ENCODE peak calls at places on chromosome 19, in nine cellular contexts. N is uterus, B is ovary, L is stomach, E is adrenal gland, S is upper lobe of left lung, F is heart left ventricle, Z is A549, X is IMR-90. W is an unnamed sample.
A peak's percentile ranks its signal among the peaks of the same experiment; 100 is the strongest.

GRCh38 chr19:15995536-15995935 is 46.7 kb downstream of the OR10H4 start:
- DNase-seq in N (no peak), B (no peak), L (no peak), E (peak; percentile 17), S (no peak), F (no peak), Z (no peak), X (no peak), W (peak; percentile 32)

GRCh38 chr19:34767967-34768366 is 5.0 kb downstream of the ZNF599 start:
- DNase-seq in N (no peak), B (no peak), L (no peak), E (no peak), S (no peak), F (no peak), Z (no peak), X (no peak), W (no peak)

GRCh38 chr19:17775245-17775927 is 19.6 kb upstream of the B3GNT3 start:
- DNase-seq in N (no peak), B (no peak), L (peak; percentile 42), E (peak; percentile 41), S (no peak), F (no peak), Z (peak; percentile 53), X (peak; percentile 19), W (peak; percentile 25)

GRCh38 chr19:19662866-19663291 is 597 bp downstream of the ATP13A1 start:
- DNase-seq in N (no peak), B (no peak), L (no peak), E (peak; percentile 37), S (no peak), F (peak; percentile 71), Z (no peak), X (peak; percentile 4), W (no peak)

GRCh38 chr19:51750381-51751124 is 1.1 kb downstream of the FPR1 start:
- DNase-seq in N (no peak), B (no peak), L (no peak), E (no peak), S (no peak), F (no peak), Z (no peak), X (no peak), W (no peak)

GRCh38 chr19:30093966-30094770 is 152.1 kb downstream of the URI1 start:
- DNase-seq in N (no peak), B (no peak), L (no peak), E (no peak), S (no peak), F (no peak), Z (no peak), X (no peak), W (no peak)

GRCh38 chr19:13057744-13058143 is 44.9 kb downstream of the LYL1 start:
- DNase-seq in N (no peak), B (no peak), L (no peak), E (no peak), S (no peak), F (no peak), Z (no peak), X (peak; percentile 47), W (no peak)

GRCh38 chr19:55435020-55435419 is 8.1 kb downstream of the SHISA7 start:
- DNase-seq in N (no peak), B (no peak), L (no peak), E (no peak), S (no peak), F (no peak), Z (no peak), X (no peak), W (no peak)

GRCh38 chr19:19134687-19135158 is 3.6 kb downstream of the TMEM161A start:
- DNase-seq in N (no peak), B (no peak), L (peak; percentile 55), E (peak; percentile 13), S (peak; percentile 77), F (peak; percentile 94), Z (no peak), X (no peak), W (peak; percentile 53)

GRCh38 chr19:40822161-40822560 is 23.2 kb downstream of the EGLN2 start:
- DNase-seq in N (no peak), B (no peak), L (peak; percentile 22), E (no peak), S (no peak), F (no peak), Z (no peak), X (no peak), W (no peak)

GRCh38 chr19:38319421-38320258 is at the start of gene KCNK6:
- DNase-seq in N (peak; percentile 59), B (peak; percentile 73), L (peak; percentile 70), E (peak; percentile 31), S (peak; percentile 65), F (peak; percentile 63), Z (no peak), X (no peak), W (peak; percentile 65)

GRCh38 chr19:3146677-3147100 is 10.9 kb downstream of the GNA15 start:
- DNase-seq in N (no peak), B (no peak), L (no peak), E (peak; percentile 34), S (peak; percentile 62), F (no peak), Z (no peak), X (no peak), W (no peak)

GRCh38 chr19:1845642-1846041 is 2.6 kb downstream of the REXO1 start:
- DNase-seq in N (no peak), B (no peak), L (no peak), E (peak; percentile 53), S (no peak), F (no peak), Z (no peak), X (no peak), W (no peak)

GRCh38 chr19:7871280-7871529 is 3.0 kb downstream of the PRR36 start:
- DNase-seq in N (no peak), B (no peak), L (no peak), E (no peak), S (no peak), F (no peak), Z (no peak), X (no peak), W (no peak)

GRCh38 chr19:4388171-4389063 is 11.9 kb downstream of the SH3GL1 start:
- DNase-seq in N (no peak), B (no peak), L (peak; percentile 77), E (peak; percentile 86), S (peak; percentile 71), F (peak; percentile 65), Z (no peak), X (no peak), W (no peak)

GRCh38 chr19:54517483-54517882 is 14.9 kb downstream of the LAIR2 start:
- DNase-seq in N (no peak), B (peak; percentile 18), L (peak; percentile 37), E (peak; percentile 50), S (no peak), F (peak; percentile 43), Z (peak; percentile 40), X (peak; percentile 2), W (peak; percentile 54)

GRCh38 chr19:35785087-35785627 is 9.8 kb downstream of the ARHGAP33 start:
- DNase-seq in N (no peak), B (no peak), L (no peak), E (no peak), S (no peak), F (no peak), Z (no peak), X (no peak), W (no peak)

GRCh38 chr19:35781650-35782049 is 6.3 kb downstream of the ARHGAP33 start:
- DNase-seq in N (no peak), B (no peak), L (no peak), E (no peak), S (no peak), F (no peak), Z (no peak), X (no peak), W (no peak)

GRCh38 chr19:35784401-35785086 is 9.2 kb downstream of the ARHGAP33 start:
- DNase-seq in N (no peak), B (no peak), L (no peak), E (no peak), S (no peak), F (no peak), Z (no peak), X (no peak), W (no peak)

GRCh38 chr19:35782589-35782988 is 7.2 kb downstream of the ARHGAP33 start:
- DNase-seq in N (no peak), B (no peak), L (no peak), E (no peak), S (no peak), F (no peak), Z (no peak), X (no peak), W (no peak)

DNA sequence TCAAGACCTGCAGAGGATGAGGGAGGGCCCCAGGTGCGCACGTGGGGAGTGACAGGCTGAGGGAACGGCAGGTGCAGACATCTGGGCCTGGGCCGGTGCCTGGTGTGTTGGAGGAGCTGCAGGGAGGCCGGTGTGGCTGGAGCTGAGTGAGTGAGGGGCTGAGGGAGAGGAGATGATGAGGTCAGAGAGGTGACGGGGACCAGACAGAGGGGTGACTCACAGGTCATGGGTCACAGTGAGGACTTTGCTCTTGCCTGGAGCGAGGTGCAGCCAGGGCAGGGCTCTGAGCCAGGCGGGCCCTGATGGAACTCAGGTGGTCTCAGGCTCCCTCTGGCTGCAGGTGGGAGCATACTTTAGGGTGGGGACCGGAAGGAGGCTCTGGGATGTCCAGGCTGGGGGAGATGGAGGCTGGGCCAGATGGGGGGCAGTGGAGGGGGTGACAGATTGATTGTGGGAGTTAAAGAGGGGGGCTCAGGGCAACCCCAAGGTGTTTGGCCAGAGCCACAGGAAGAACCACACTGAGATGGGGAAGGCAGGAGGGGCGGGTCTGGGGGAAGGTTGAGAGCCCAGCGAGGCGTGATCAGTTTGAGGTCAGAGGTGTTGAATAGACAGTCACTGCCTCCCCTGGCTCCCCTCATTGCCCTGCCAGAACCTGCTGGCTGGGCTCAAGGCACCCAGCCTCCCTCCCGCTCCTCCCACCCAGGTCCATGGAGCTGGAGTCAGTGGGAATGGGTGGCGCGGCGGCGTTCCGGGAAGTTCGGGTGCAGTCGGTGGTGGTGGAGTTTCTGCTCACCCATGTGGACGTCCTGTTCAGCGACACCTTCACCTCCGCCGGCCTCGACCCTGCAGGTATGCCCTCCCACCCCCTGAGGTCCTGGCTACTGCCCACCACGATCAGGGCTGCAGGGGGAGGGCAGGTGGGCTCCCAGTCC is 8.4 kb downstream of the ARHGAP33 start:
- DNase-seq in N (no peak), B (no peak), L (no peak), E (no peak), S (no peak), F (no peak), Z (no peak), X (no peak), W (no peak)
- TF ChIP-seq POLR2A in N (no peak), B (no peak), L (no peak), E (no peak), S (no peak), F (no peak), Z (no peak), X (no peak), W (no peak)

GRCh38 chr19:11261902-11262839 is at the start of gene DOCK6:
- DNase-seq in N (peak; percentile 42), B (peak; percentile 66), L (peak; percentile 58), E (peak; percentile 54), S (peak; percentile 44), F (peak; percentile 55), Z (no peak), X (no peak), W (peak; percentile 56)
- TF ChIP-seq POLR2A in N (no peak), B (no peak), L (no peak), E (no peak), S (peak; percentile 8), F (no peak), Z (no peak), X (no peak), W (no peak)

GRCh38 chr19:48819366-48819816 is 8.6 kb upstream of the BCAT2 start:
- DNase-seq in N (peak; percentile 88), B (peak; percentile 85), L (peak; percentile 97), E (peak; percentile 98), S (peak; percentile 95), F (peak; percentile 89), Z (peak; percentile 89), X (peak; percentile 79), W (peak; percentile 96)
- TF ChIP-seq POLR2A in N (no peak), B (no peak), L (no peak), E (no peak), S (peak; percentile 6), F (no peak), Z (no peak), X (no peak), W (no peak)

GRCh38 chr19:14476663-14477401 is 1.7 kb upstream of the PTGER1 start:
- DNase-seq in N (no peak), B (no peak), L (peak; percentile 51), E (peak; percentile 29), S (peak; percentile 67), F (peak; percentile 51), Z (peak; percentile 73), X (peak; percentile 88), W (no peak)
- TF ChIP-seq POLR2A in N (no peak), B (no peak), L (no peak), E (no peak), S (no peak), F (no peak), Z (no peak), X (no peak), W (no peak)